ENCODE peak calls at places on chromosomes 3 and 15, in four cellular contexts. L is fibroblast of gingiva, R is mucosa of descending colon, U is MM.1S. W is an unnamed sample.
A peak's percentile ranks its signal among the peaks of the same experiment; 100 is the strongest.

GRCh38 chr3:67401911-67402310 is 252.5 kb downstream of the SUCLG2 start:
- DNase-seq in L (peak; percentile 4), U (no peak), R (no peak), W (peak; percentile 10)

GRCh38 chr3:101017048-101017447 is 23.8 kb upstream of the ABI3BP start:
- DNase-seq in L (no peak), R (no peak), U (no peak), W (no peak)

GRCh38 chr3:62414786-62415185 is 41.4 kb upstream of the FEZF2 start:
- DNase-seq in U (no peak), L (no peak), R (no peak), W (no peak)

GRCh38 chr3:138195491-138195890 is 8.4 kb downstream of the ARMC8 start:
- DNase-seq in L (no peak), U (no peak), R (no peak), W (no peak)

GRCh38 chr3:138461246-138461645 is 26.8 kb downstream of the ESYT3 start:
- DNase-seq in R (no peak), L (no peak), U (no peak), W (peak; percentile 48)

GRCh38 chr15:65632780-65633384 is 11.1 kb downstream of the SLC24A1 start:
- DNase-seq in R (no peak), L (no peak), U (no peak), W (no peak)

GRCh38 chr15:64938192-64938591 is 26.5 kb downstream of the ANKDD1A start:
- DNase-seq in R (no peak), L (no peak), U (peak; percentile 7), W (no peak)

GRCh38 chr3:170117134-170117533 is 64.4 kb downstream of the PHC3 start:
- DNase-seq in L (no peak), U (no peak), R (no peak), W (no peak)